ENCODE peak calls at places on chromosomes 7 and 10, in four cellular contexts. L, D, Y and X are unnamed samples.

GRCh38 chr7:76129366-76129765 is 72.3 kb upstream of the SRRM3 start:
- DNase-seq in D (no peak), Y (no peak), L (no peak), X (no peak)

GRCh38 chr10:43888551-43888950 is 239.9 kb upstream of the ZNF32 start:
- DNase-seq in Y (no peak), D (no peak), L (no peak), X (no peak)

GRCh38 chr7:37916017-37916672 is 472 bp downstream of the SFRP4 start:
- DNase-seq in D (no peak), L (no peak), Y (peak; percentile 56), X (no peak)

GRCh38 chr7:2635810-2636701 is 4.3 kb downstream of the TTYH3 start:
- DNase-seq in L (no peak), D (no peak), Y (peak; percentile 75), X (no peak)

GRCh38 chr10:71136036-71136690 is 76.2 kb upstream of the UNC5B start:
- DNase-seq in L (no peak), D (no peak), Y (no peak), X (no peak)

GRCh38 chr7:43756368-43757072 is 2.0 kb upstream of the BLVRA start:
- DNase-seq in L (no peak), D (no peak), Y (peak; percentile 85), X (no peak)

GRCh38 chr10:59708816-59709471 is 706 bp downstream of the SLC16A9 start:
- DNase-seq in L (no peak), Y (peak; percentile 41), D (no peak), X (peak; percentile 5)

GRCh38 chr10:121608669-121609190 is 10.5 kb upstream of the FGFR2 start:
- DNase-seq in Y (peak; percentile 49), D (no peak), L (peak; percentile 45), X (no peak)

GRCh38 chr7:30657131-30657530 is 25.1 kb downstream of the CRHR2 start:
- DNase-seq in Y (no peak), L (no peak), D (no peak), X (no peak)

GRCh38 chr10:22733992-22734391 is 19.6 kb upstream of the PIP4K2A start:
- DNase-seq in Y (no peak), D (no peak), L (no peak), X (no peak)

GRCh38 chr7:41967156-41967555 is 264.3 kb upstream of the INHBA start:
- DNase-seq in L (no peak), Y (no peak), D (no peak), X (no peak)

GRCh38 chr10:79140083-79140793 is 71.5 kb downstream of the ZMIZ1 start:
- DNase-seq in Y (no peak), L (no peak), D (no peak), X (no peak)

GRCh38 chr10:103784723-103785418 is 70.5 kb downstream of the SH3PXD2A start:
- DNase-seq in D (no peak), Y (no peak), L (no peak), X (peak; percentile 10)